ENCODE peak calls at places on chromosomes 4 and X, in five cellular contexts. C is IMR-90, F is H1, Q is neuronal stem cell, J is H9. I is an unnamed sample.

GRCh38 chrX:33434256-33435092 is 223.1 kb upstream of the DMD start:
- DNase-seq in C (peak; percentile 37), F (peak; percentile 31), Q (peak; percentile 57), J (peak; percentile 87), I (peak; percentile 40)

GRCh38 chrX:5644786-5645185 is 583.9 kb downstream of the NLGN4X start:
- DNase-seq in C (no peak), F (no peak), Q (no peak), J (peak; percentile 29), I (no peak)

GRCh38 chr4:48792348-48793006 is 12.4 kb upstream of the FRYL start:
- DNase-seq in C (no peak), F (no peak), Q (no peak), J (no peak), I (peak; percentile 42)

GRCh38 chrX:1468250-1468772 is 15.6 kb upstream of the ASMTL start:
- DNase-seq in C (no peak), F (no peak), Q (no peak), J (peak; percentile 25), I (no peak)

GRCh38 chr4:52823478-52824092 is 38.5 kb upstream of the RASL11B start:
- DNase-seq in C (peak; percentile 47), F (no peak), Q (no peak), J (no peak), I (peak; percentile 73)

GRCh38 chr4:153205757-153206156 is 1.5 kb downstream of the TRIM2 start:
- DNase-seq in C (no peak), F (no peak), Q (no peak), J (peak; percentile 70), I (peak; percentile 56)

GRCh38 chr4:174154455-174154854 is 129.0 kb downstream of the FBXO8 start:
- DNase-seq in C (peak; percentile 76), F (no peak), Q (no peak), J (no peak), I (peak; percentile 85)

GRCh38 chr4:74105656-74106275 is 6.8 kb upstream of the CXCL2 start:
- DNase-seq in C (no peak), F (no peak), Q (no peak), J (no peak), I (no peak)

GRCh38 chrX:46575991-46576392 is 2.4 kb downstream of the CHST7 start:
- DNase-seq in C (peak; percentile 40), F (no peak), Q (no peak), J (no peak), I (peak; percentile 42)

GRCh38 chr4:165016971-165017370 is 14.8 kb upstream of the TRIM60 start:
- DNase-seq in C (no peak), F (no peak), Q (peak; percentile 4), J (peak; percentile 80), I (peak; percentile 1)

GRCh38 chr4:22515888-22516541 is at the start of gene ADGRA3:
- DNase-seq in C (peak; percentile 51), F (no peak), Q (peak; percentile 80), J (peak; percentile 79), I (peak; percentile 78)

GRCh38 chrX:17591741-17592110 is 145.6 kb upstream of the SCML1 start:
- DNase-seq in C (peak; percentile 81), F (no peak), Q (no peak), J (no peak), I (peak; percentile 53)

GRCh38 chr4:4507403-4507802 is 34.4 kb downstream of the STX18 start:
- DNase-seq in C (no peak), F (no peak), Q (no peak), J (no peak), I (no peak)

GRCh38 chr4:118417325-118417724 is 64.5 kb upstream of the PRSS12 start:
- DNase-seq in C (peak; percentile 85), F (no peak), Q (no peak), J (no peak), I (no peak)

GRCh38 chr4:140071806-140072205 is 82.2 kb downstream of the MAML3 start:
- DNase-seq in C (peak; percentile 91), F (no peak), Q (no peak), J (no peak), I (no peak)

GRCh38 chr4:26081795-26082498 is 167.9 kb downstream of the SMIM20 start:
- DNase-seq in C (peak; percentile 52), F (no peak), Q (peak; percentile 43), J (no peak), I (peak; percentile 61)

GRCh38 chrX:24619647-24620046 is 27.5 kb downstream of the PCYT1B start:
- DNase-seq in C (peak; percentile 38), F (no peak), Q (no peak), J (no peak), I (peak; percentile 55)

GRCh38 chrX:154481911-154482601 is 3.0 kb upstream of the LAGE3 start:
- DNase-seq in C (no peak), F (no peak), Q (no peak), J (peak; percentile 26), I (no peak)

GRCh38 chrX:102720237-102721168 is at the start of gene GPRASP3:
- DNase-seq in C (peak; percentile 75), F (no peak), Q (peak; percentile 24), J (no peak), I (peak; percentile 74)

GRCh38 chrX:2894885-2895292 is 34.2 kb downstream of the ARSD start:
- DNase-seq in C (peak; percentile 50), F (no peak), Q (no peak), J (no peak), I (peak; percentile 89)

GRCh38 chr4:20624783-20625364 is 75.4 kb upstream of the PACRGL start:
- DNase-seq in C (peak; percentile 8), F (no peak), Q (no peak), J (no peak), I (no peak)

GRCh38 chrX:40504801-40505605 is 75.8 kb upstream of the ATP6AP2 start:
- DNase-seq in C (peak; percentile 86), F (no peak), Q (no peak), J (no peak), I (peak; percentile 81)

GRCh38 chr4:167930171-167930570 is 162.2 kb upstream of the ANXA10 start:
- DNase-seq in C (no peak), F (peak; percentile 25), Q (peak; percentile 12), J (peak; percentile 33), I (no peak)

GRCh38 chr4:11954093-11954492 is 525.4 kb upstream of the HS3ST1 start:
- DNase-seq in C (no peak), F (peak; percentile 19), Q (peak; percentile 8), J (no peak), I (no peak)

GRCh38 chr4:7021355-7021754 is 21.8 kb upstream of the TADA2B start:
- DNase-seq in C (no peak), F (no peak), Q (no peak), J (no peak), I (no peak)

GRCh38 chr4:7020856-7021255 is 22.3 kb upstream of the TADA2B start:
- DNase-seq in C (no peak), F (no peak), Q (no peak), J (no peak), I (no peak)

GRCh38 chr4:7023486-7023885 is 19.7 kb upstream of the TADA2B start:
- DNase-seq in C (no peak), F (no peak), Q (no peak), J (no peak), I (no peak)

GRCh38 chr4:7020290-7020689 is 22.9 kb upstream of the TADA2B start:
- DNase-seq in C (no peak), F (no peak), Q (no peak), J (no peak), I (no peak)

GRCh38 chr4:7021930-7022658 is 21.1 kb upstream of the TADA2B start:
- DNase-seq in C (peak; percentile 89), F (no peak), Q (no peak), J (no peak), I (peak; percentile 96)
- H4K91ac ChIP-seq in C (peak overlapping the region; percentile 100), F (no peak overlapping the region), Q (no peak overlapping the region), J (no peak overlapping the region), I (peak overlapping the region; percentile 97)

DNA sequence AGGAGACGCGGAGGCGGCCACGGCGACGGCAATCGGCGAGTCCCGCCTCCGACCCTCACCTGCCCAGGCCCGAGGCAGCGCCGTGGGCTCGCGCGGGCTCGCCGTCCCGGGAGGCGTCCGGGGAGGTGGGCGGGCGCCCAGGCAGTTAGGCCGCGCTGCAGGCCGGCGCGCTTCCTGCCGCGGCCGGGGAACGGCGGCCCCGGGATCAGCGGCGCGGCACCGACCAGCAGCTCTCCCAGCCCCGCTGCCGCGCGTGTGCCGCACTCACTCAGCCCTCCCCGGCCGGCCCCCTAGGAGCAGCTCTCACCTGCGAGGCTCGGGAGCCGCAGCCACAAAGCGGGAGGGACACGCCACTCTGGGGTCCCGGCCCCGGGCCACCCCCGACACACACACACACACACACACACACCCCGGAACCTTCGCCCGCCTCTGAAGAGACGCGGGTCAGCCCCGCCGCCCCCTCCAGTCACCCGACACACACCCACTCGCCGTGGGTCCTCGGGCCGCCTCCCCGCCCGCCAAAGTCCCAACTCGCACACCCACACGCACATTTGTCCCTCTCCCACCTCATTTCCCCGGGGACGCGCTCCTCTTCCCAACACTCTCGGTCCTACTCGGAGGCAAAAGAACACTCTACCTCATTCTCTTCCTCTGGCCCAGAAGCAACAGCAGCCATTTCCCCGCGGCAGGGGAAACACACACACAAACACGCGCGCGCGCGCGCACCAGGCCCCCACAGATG is at the start of gene CNOT6L:
- DNase-seq in C (peak; percentile 73), F (no peak), Q (peak; percentile 65), J (peak; percentile 54), I (peak; percentile 80)
- H3K23ac ChIP-seq in C (peak within 1 kb of the TSS; percentile 60), F (no peak within 1 kb of the TSS), Q (peak within 1 kb of the TSS; percentile 73), J (no peak within 1 kb of the TSS), I (peak within 1 kb of the TSS; percentile 96)

GRCh38 chr4:85776091-85776490 is 301.1 kb downstream of the ARHGAP24 start:
- DNase-seq in C (peak; percentile 45), F (no peak), Q (no peak), J (no peak), I (no peak)
- H2BK15ac ChIP-seq in C (peak overlapping the region; percentile 78), F (no peak overlapping the region), Q (no peak overlapping the region), J (no peak overlapping the region), I (no peak overlapping the region)

GRCh38 chrX:130118396-130118795 is 8.1 kb upstream of the ELF4 start:
- DNase-seq in C (peak; percentile 81), F (no peak), Q (no peak), J (no peak), I (peak; percentile 62)
- H4K91ac ChIP-seq in C (peak overlapping the region; percentile 70), F (no peak overlapping the region), Q (no peak overlapping the region), J (no peak overlapping the region), I (peak overlapping the region; percentile 61)

GRCh38 chr4:145541266-145541770 is 59.7 kb downstream of the SMAD1 start:
- DNase-seq in C (no peak), F (no peak), Q (no peak), J (no peak), I (peak; percentile 26)
- H3K23ac ChIP-seq in C (peak overlapping the region; percentile 7), F (no peak overlapping the region), Q (no peak overlapping the region), J (no peak overlapping the region), I (no peak overlapping the region)

I was measured in mesenchymal stem cell.